ENCODE peak calls at places on chromosomes 13 and 19, in five cellular contexts. J, F, I, T and W are unnamed samples.

GRCh38 chr19:33195711-33196347 is 1.7 kb downstream of the LRP3 start:
- DNase-seq in J (no peak), F (no peak), I (peak; percentile 5), T (no peak), W (no peak)

GRCh38 chr13:61546413-61546812 is 130.8 kb upstream of the PCDH20 start:
- DNase-seq in J (no peak), F (no peak), I (no peak), T (no peak), W (no peak)

GRCh38 chr19:18659281-18660050 is 22.6 kb downstream of the KLHL26 start:
- DNase-seq in J (no peak), F (no peak), I (no peak), T (no peak), W (no peak)

GRCh38 chr19:14103310-14103709 is 12.8 kb upstream of the SAMD1 start:
- DNase-seq in J (no peak), F (no peak), I (no peak), T (no peak), W (no peak)

GRCh38 chr19:44988896-44989563 is 12.2 kb upstream of the RELB start:
- DNase-seq in J (peak; percentile 70), F (peak; percentile 66), I (peak; percentile 77), T (no peak), W (peak; percentile 87)

GRCh38 chr13:30159446-30159839 is 147.9 kb downstream of the KATNAL1 start:
- DNase-seq in J (no peak), F (no peak), I (no peak), T (no peak), W (no peak)

GRCh38 chr13:78326608-78327007 is 276.7 kb downstream of the POU4F1 start:
- DNase-seq in J (peak; percentile 12), F (no peak), I (no peak), T (no peak), W (no peak)

GRCh38 chr19:11267316-11268085 is 5.2 kb upstream of the DOCK6 start:
- DNase-seq in J (no peak), F (no peak), I (no peak), T (no peak), W (no peak)

GRCh38 chr19:42421591-42422031 is 5.6 kb downstream of the LIPE start:
- DNase-seq in J (no peak), F (no peak), I (no peak), T (no peak), W (no peak)

GRCh38 chr13:43805071-43805468 is 18.3 kb upstream of the ENOX1 start:
- DNase-seq in J (no peak), F (peak; percentile 51), I (no peak), T (peak; percentile 50), W (no peak)

GRCh38 chr19:12065100-12065538 is 588 bp downstream of the ZNF844 start:
- DNase-seq in J (peak; percentile 45), F (peak; percentile 43), I (no peak), T (no peak), W (no peak)

GRCh38 chr19:32817252-32817912 is 52.2 kb downstream of the SLC7A9 start:
- DNase-seq in J (no peak), F (no peak), I (no peak), T (no peak), W (no peak)

GRCh38 chr13:31733709-31734108 is 5.6 kb upstream of the RXFP2 start:
- DNase-seq in J (no peak), F (no peak), I (no peak), T (no peak), W (no peak)

GRCh38 chr13:31731923-31732322 is 7.4 kb upstream of the RXFP2 start:
- DNase-seq in J (no peak), F (no peak), I (no peak), T (no peak), W (no peak)

GRCh38 chr13:31733066-31733465 is 6.3 kb upstream of the RXFP2 start:
- DNase-seq in J (no peak), F (peak; percentile 9), I (no peak), T (no peak), W (no peak)
- H3K4me3 ChIP-seq in J (no peak overlapping the region), F (no peak overlapping the region), I (no peak overlapping the region), T (no peak overlapping the region), W (peak overlapping the region; percentile 16)

GRCh38 chr19:798415-799075 is 1.3 kb downstream of the PTBP1 start:
- DNase-seq in J (peak; percentile 20), F (no peak), I (peak; percentile 75), T (no peak), W (no peak)

GRCh38 chr19:797528-798414 is 519 bp downstream of the PTBP1 start:
- DNase-seq in J (peak; percentile 90), F (peak; percentile 94), I (peak; percentile 94), T (no peak), W (peak; percentile 89)

GRCh38 chr19:800360-801029 is 3.2 kb downstream of the PTBP1 start:
- DNase-seq in J (peak; percentile 0), F (no peak), I (peak; percentile 63), T (no peak), W (no peak)

GRCh38 chr19:801030-801860 is 4.0 kb downstream of the PTBP1 start:
- DNase-seq in J (peak; percentile 8), F (no peak), I (peak; percentile 85), T (no peak), W (peak; percentile 75)

GRCh38 chr19:799076-799881 is 2.0 kb downstream of the PTBP1 start:
- DNase-seq in J (peak; percentile 59), F (peak; percentile 78), I (peak; percentile 62), T (no peak), W (no peak)
- H3K4me1 ChIP-seq in J (peaks cover 37% of the 10 kb centered on the region), F (peaks cover 3% of the 10 kb centered on the region), I (peaks cover 30% of the 10 kb centered on the region), T (peaks cover 18% of the 10 kb centered on the region), W (peaks cover 75% of the 10 kb centered on the region)

GRCh38 chr13:32823597-32823996 is 192.6 kb upstream of the KL start:
- DNase-seq in J (no peak), F (no peak), I (no peak), T (no peak), W (no peak)
- H3K27ac ChIP-seq in J (no peak overlapping the region), F (no peak overlapping the region), I (no peak overlapping the region), T (no peak overlapping the region), W (no peak overlapping the region)

DNA sequence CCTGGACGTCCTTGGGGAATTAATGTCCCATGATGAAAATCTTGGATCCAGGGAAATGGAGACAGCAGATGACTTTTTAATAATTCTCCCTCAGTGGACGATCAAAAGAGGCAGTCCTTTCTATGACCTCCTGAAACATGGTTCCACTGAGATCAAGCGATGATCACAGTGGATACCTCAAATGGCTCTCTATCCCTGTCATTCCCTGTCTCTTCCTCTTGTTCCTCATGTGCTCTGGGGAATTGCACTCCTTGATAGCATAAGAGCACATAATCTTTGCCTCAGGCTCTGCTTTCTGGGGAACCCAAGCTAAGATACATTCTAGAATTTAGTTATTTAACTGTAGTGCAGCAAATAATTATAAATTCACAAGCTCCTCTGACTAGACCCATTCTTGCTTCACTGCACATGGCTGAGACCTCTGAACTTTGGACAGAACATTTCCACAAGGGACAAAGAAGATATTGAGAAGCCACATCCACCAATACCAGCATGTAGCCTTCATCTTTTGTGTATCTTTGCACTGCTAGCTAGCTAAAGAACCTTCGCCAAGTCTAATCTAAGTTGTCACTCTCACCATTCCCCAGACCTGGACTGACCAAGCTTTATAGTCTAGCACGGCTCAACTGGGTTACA is 142.9 kb downstream of the SUCLA2 start:
- DNase-seq in J (no peak), F (no peak), I (no peak), T (no peak), W (no peak)
- H3K4me3 ChIP-seq in J (no peak overlapping the region), F (no peak overlapping the region), I (no peak overlapping the region), T (no peak overlapping the region), W (no peak overlapping the region)

GRCh38 chr13:110519046-110519445 is 42.5 kb downstream of the RAB20 start:
- DNase-seq in J (no peak), F (no peak), I (no peak), T (no peak), W (no peak)
- H3K4me1 ChIP-seq in J (peaks cover 3% of the 10 kb centered on the region), F (no peaks in the 10 kb centered on the region), I (peaks cover 14% of the 10 kb centered on the region), T (no peaks in the 10 kb centered on the region), W (peaks cover 21% of the 10 kb centered on the region)

GRCh38 chr13:53028063-53028462 is 550 bp upstream of the OLFM4 start:
- DNase-seq in J (no peak), F (no peak), I (no peak), T (no peak), W (no peak)
- H3K27ac ChIP-seq in J (no peak overlapping the region), F (no peak overlapping the region), I (no peak overlapping the region), T (no peak overlapping the region), W (peak overlapping the region; percentile 45)

GRCh38 chr19:3672575-3672948 is 27.7 kb downstream of the PIP5K1C start:
- DNase-seq in J (no peak), F (no peak), I (no peak), T (no peak), W (no peak)

GRCh38 chr19:3670258-3670795 is 29.9 kb downstream of the PIP5K1C start:
- DNase-seq in J (no peak), F (peak; percentile 83), I (no peak), T (no peak), W (no peak)

GRCh38 chr19:3670796-3671679 is 29.2 kb downstream of the PIP5K1C start:
- DNase-seq in J (no peak), F (no peak), I (no peak), T (no peak), W (peak; percentile 63)

GRCh38 chr19:3672993-3673392 is 27.3 kb downstream of the PIP5K1C start:
- DNase-seq in J (no peak), F (peak; percentile 33), I (no peak), T (no peak), W (no peak)

DNA sequence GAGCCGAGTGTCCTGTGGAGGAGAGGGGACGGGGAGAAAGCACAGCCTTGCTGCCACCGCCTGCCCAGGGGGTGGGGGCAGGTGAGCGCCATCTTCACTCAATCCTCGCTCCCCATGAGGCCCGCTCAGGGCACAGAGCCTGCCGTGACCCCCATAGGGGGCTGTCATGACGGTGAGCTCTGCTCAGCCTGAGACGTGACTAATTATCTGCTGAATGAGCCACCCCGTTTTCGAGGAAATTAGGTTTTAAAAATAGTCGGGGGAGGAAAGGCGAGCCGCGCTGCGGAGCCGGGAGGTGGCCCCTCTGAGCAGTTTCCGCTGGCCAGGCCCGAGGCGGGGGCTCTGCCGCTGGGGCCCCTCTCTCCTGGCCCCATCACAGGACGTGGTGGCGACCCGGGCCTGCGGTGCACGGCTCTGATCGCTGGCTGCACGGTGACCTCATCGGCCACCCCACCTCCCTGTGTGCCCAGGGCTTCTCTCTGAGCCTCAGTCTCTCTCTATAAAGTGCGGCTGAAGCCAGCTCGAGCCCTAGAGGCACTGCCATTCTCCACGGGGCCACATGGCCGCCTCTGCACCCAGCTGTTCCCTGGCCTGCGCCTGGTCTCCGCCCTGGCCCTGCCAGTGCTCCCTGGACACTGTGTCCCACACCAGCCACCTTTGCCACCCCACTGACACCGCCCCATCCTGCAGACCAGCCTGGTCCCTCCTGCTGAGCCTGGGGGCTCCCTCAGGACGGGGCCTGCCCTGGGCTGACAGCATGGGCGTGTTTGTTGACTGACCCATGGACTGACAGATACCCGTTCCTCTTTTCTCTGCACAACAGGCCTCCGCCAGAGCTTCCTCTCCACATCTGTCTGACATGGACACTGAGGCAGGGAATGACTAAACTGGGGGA is 28.3 kb downstream of the PIP5K1C start:
- DNase-seq in J (no peak), F (no peak), I (no peak), T (no peak), W (no peak)
- H3K4me3 ChIP-seq in J (no peak overlapping the region), F (no peak overlapping the region), I (no peak overlapping the region), T (no peak overlapping the region), W (no peak overlapping the region)